ENCODE peak calls at places on chromosomes 11 and 22, in ten cellular contexts. M is NCI-H2029, F is kidney epithelial cell, S is RPMI7951, G is SW480, Z is amygdala, U is activated B cell treated with CpG ODN at 0.5 μM for 24 hours, E is T follicular helper cell, P is lung microvascular endothelial cell, Y is H9. X is an unnamed sample.

GRCh38 chr22:38412435-38413084 is 42.4 kb downstream of the KCNJ4 start:
- DNase-seq in U (peak; percentile 45), E (peak; percentile 14), G (no peak), F (no peak), P (no peak), M (no peak), Z (no peak), Y (peak; percentile 63), S (no peak), X (no peak)

GRCh38 chr11:48001438-48002021 is 21.2 kb downstream of the PTPRJ start:
- DNase-seq in E (peak; percentile 81), M (peak; percentile 72), P (peak; percentile 57), G (no peak), Z (no peak), F (peak; percentile 71), S (peak; percentile 38), Y (no peak), U (no peak), X (no peak)

GRCh38 chr22:39530692-39531331 is 1.7 kb downstream of the RPS19BP1 start:
- DNase-seq in E (no peak), S (peak; percentile 24), Z (no peak), P (no peak), G (no peak), Y (no peak), F (no peak), U (no peak), M (no peak), X (peak; percentile 17)

GRCh38 chr22:32130464-32130863 is 28.6 kb downstream of the C22orf42 start:
- DNase-seq in U (no peak), S (no peak), Z (no peak), F (no peak), E (no peak), M (no peak), Y (no peak), P (no peak), G (no peak), X (no peak)

GRCh38 chr11:60831501-60832079 is 10.3 kb upstream of the CCDC86 start:
- DNase-seq in F (peak; percentile 54), Z (no peak), Y (no peak), U (no peak), E (no peak), S (peak; percentile 84), G (no peak), M (peak; percentile 47), P (peak; percentile 31), X (no peak)

GRCh38 chr22:43118024-43118849 is 7.7 kb downstream of the BIK start:
- DNase-seq in M (no peak), U (no peak), P (no peak), Z (no peak), F (no peak), S (no peak), E (no peak), G (no peak), Y (no peak), X (no peak)

GRCh38 chr22:29733362-29734322 is 13.8 kb downstream of the CABP7 start:
- DNase-seq in M (no peak), P (no peak), G (no peak), F (no peak), S (no peak), E (no peak), U (no peak), Z (no peak), Y (no peak), X (no peak)

GRCh38 chr11:125165664-125166346 is 1.3 kb downstream of the PKNOX2 start:
- DNase-seq in Y (no peak), M (no peak), G (no peak), F (no peak), Z (no peak), E (no peak), S (peak; percentile 35), P (peak; percentile 13), U (no peak), X (no peak)

GRCh38 chr22:41469218-41469851 is 418 bp downstream of the ACO2 start:
- DNase-seq in U (no peak), P (no peak), Y (no peak), F (no peak), G (peak; percentile 10), Z (no peak), M (no peak), E (no peak), S (no peak), X (no peak)

GRCh38 chr11:45885274-45885920 is at the start of gene MAPK8IP1:
- DNase-seq in G (peak; percentile 61), M (peak; percentile 52), Y (peak; percentile 75), E (peak; percentile 39), U (peak; percentile 61), P (peak; percentile 58), F (no peak), S (peak; percentile 23), Z (peak; percentile 42), X (peak; percentile 62)

X was measured in neural crest cell.